ENCODE peak calls at places on chromosomes 2 and 18, in four cellular contexts. V is HTR-8/SVneo, D is NCI-H774, A is H54. Q is an unnamed sample.

GRCh38 chr18:3885209-3885792 is 435.3 kb downstream of the TGIF1 start:
- DNase-seq in A (no peak), D (no peak), V (peak; percentile 10), Q (no peak)

GRCh38 chr2:64374686-64375085 is 79.3 kb upstream of the LGALSL start:
- DNase-seq in D (no peak), V (no peak), A (no peak), Q (no peak)

GRCh38 chr2:83238111-83238510 is 1221.0 kb downstream of the SUCLG1 start:
- DNase-seq in V (no peak), A (no peak), D (no peak), Q (no peak)

GRCh38 chr2:54673501-54673998 is 49.9 kb upstream of the EML6 start:
- DNase-seq in A (no peak), V (no peak), D (no peak), Q (no peak)

GRCh38 chr2:59654753-59655152 is 898.7 kb downstream of the BCL11A start:
- DNase-seq in D (no peak), V (no peak), A (no peak), Q (no peak)

GRCh38 chr18:34117319-34117718 is 107.4 kb downstream of the NOL4 start:
- DNase-seq in A (no peak), D (peak; percentile 77), V (no peak), Q (no peak)

GRCh38 chr2:97722227-97722626 is 8.9 kb downstream of the ZAP70 start:
- DNase-seq in V (no peak), A (no peak), D (no peak), Q (no peak)

GRCh38 chr2:207516206-207516605 is 13.6 kb upstream of the CREB1 start:
- DNase-seq in A (no peak), V (no peak), D (no peak), Q (no peak)

GRCh38 chr2:197414515-197414914 is 20.3 kb downstream of the SF3B1 start:
- DNase-seq in D (no peak), V (no peak), A (no peak), Q (no peak)

GRCh38 chr2:190947711-190948251 is 66.2 kb downstream of the STAT1 start:
- DNase-seq in V (peak; percentile 49), D (no peak), A (no peak), Q (no peak)

GRCh38 chr2:151302879-151303278 is 13.4 kb upstream of the NMI start:
- DNase-seq in V (peak; percentile 14), D (no peak), A (peak; percentile 47), Q (no peak)

GRCh38 chr18:61471832-61472406 is 138.7 kb downstream of the CDH20 start:
- DNase-seq in D (no peak), A (no peak), V (no peak), Q (no peak)

GRCh38 chr2:224260605-224261004 is 141.3 kb downstream of the FAM124B start:
- DNase-seq in V (no peak), A (no peak), D (no peak), Q (no peak)

GRCh38 chr18:62625019-62625418 is 90.3 kb upstream of the PHLPP1 start:
- DNase-seq in D (no peak), A (no peak), V (no peak), Q (no peak)

GRCh38 chr2:145653553-145653952 is 1133.6 kb upstream of the ZEB2 start:
- DNase-seq in D (no peak), A (no peak), V (no peak), Q (no peak)

GRCh38 chr2:20674974-20675679 is 8.2 kb downstream of the GDF7 start:
- DNase-seq in D (no peak), A (peak; percentile 99), V (peak; percentile 78), Q (no peak)

GRCh38 chr2:212711851-212712250 is 173.2 kb upstream of the ERBB4 start:
- DNase-seq in D (no peak), A (peak; percentile 40), V (peak; percentile 25), Q (no peak)

GRCh38 chr2:176652300-176653182 is 383.3 kb downstream of the MTX2 start:
- DNase-seq in V (peak; percentile 30), D (peak; percentile 65), A (no peak), Q (no peak)

GRCh38 chr2:56102866-56103265 is 80.9 kb upstream of the CCDC85A start:
- DNase-seq in D (no peak), A (no peak), V (no peak), Q (no peak)

GRCh38 chr2:188293601-188294482 is 2.2 kb downstream of the GULP1 start:
- DNase-seq in A (no peak), V (peak; percentile 40), D (peak; percentile 35), Q (no peak)

GRCh38 chr2:20613342-20613916 is 37.5 kb downstream of the HS1BP3 start:
- DNase-seq in V (no peak), A (no peak), D (no peak), Q (no peak)

GRCh38 chr2:224611938-224612337 is 26.8 kb upstream of the CUL3 start:
- DNase-seq in V (no peak), A (no peak), D (no peak), Q (no peak)

GRCh38 chr2:15973446-15974202 is 33.3 kb downstream of the MYCN start:
- DNase-seq in V (no peak), A (no peak), D (no peak), Q (no peak)

GRCh38 chr2:78861546-78861945 is 164.0 kb upstream of the REG3G start:
- DNase-seq in V (peak; percentile 5), D (no peak), A (peak; percentile 9), Q (no peak)

GRCh38 chr2:121721926-121722325 is 14.7 kb downstream of the NIFK start:
- DNase-seq in V (peak; percentile 50), A (no peak), D (no peak), Q (no peak)

GRCh38 chr2:50850290-50850969 is 181.5 kb downstream of the NRXN1 start:
- DNase-seq in D (no peak), V (no peak), A (no peak), Q (no peak)

GRCh38 chr2:100494712-100495111 is 24.4 kb downstream of the NMS start:
- DNase-seq in A (no peak), D (no peak), V (no peak), Q (no peak)

Q was measured in T-helper 22 cell.